ENCODE peak calls at places on chromosomes 13 and 19, in six cellular contexts. Y is DND-41, Z is right lobe of liver, V is adrenal gland, M is IMR-90, H is psoas muscle. A is an unnamed sample. For H3K27me3, the result is how much of the 10 kb centered on the place peaks cover.

GRCh38 chr13:24865158-24865557 is 101.2 kb downstream of the RNF17 start:
- DNase-seq in Y (no peak), Z (no peak), V (no peak), M (peak), H (no peak), A (no peak)

GRCh38 chr19:38730731-38731589 is 13.3 kb downstream of the CAPN12 start:
- DNase-seq in Y (no peak), Z (peak), V (no peak), M (no peak), H (no peak), A (no peak)

GRCh38 chr13:28239374-28239773 is 101.0 kb downstream of the PAN3 start:
- DNase-seq in Y (no peak), Z (no peak), V (no peak), M (peak), H (no peak), A (no peak)

GRCh38 chr19:50843205-50843604 is 9.8 kb upstream of the KLK15 start:
- DNase-seq in Y (no peak), Z (no peak), V (no peak), M (no peak), H (no peak), A (no peak)

GRCh38 chr19:32373614-32374295 is 28.3 kb downstream of the ZNF507 start:
- DNase-seq in Y (no peak), Z (no peak), V (peak), M (peak), H (no peak), A (no peak)

GRCh38 chr13:113411216-113412023 is 41.9 kb downstream of the ADPRHL1 start:
- DNase-seq in Y (no peak), Z (no peak), V (no peak), M (peak), H (peak), A (peak)

GRCh38 chr13:101346942-101347728 is 69.2 kb downstream of the NALCN start:
- DNase-seq in Y (no peak), Z (no peak), V (no peak), M (peak), H (no peak), A (no peak)

GRCh38 chr19:18006895-18007604 is 920 bp upstream of the ARRDC2 start:
- DNase-seq in Y (peak), Z (peak), V (peak), M (peak), H (peak), A (peak)

GRCh38 chr19:49744946-49745381 is 18.1 kb downstream of the TSKS start:
- DNase-seq in Y (no peak), Z (no peak), V (no peak), M (no peak), H (no peak), A (no peak)

GRCh38 chr19:7772752-7773291 is 9.8 kb downstream of the CLEC4M start:
- DNase-seq in Y (no peak), Z (no peak), V (no peak), M (no peak), H (no peak), A (no peak)
- H3K27me3 ChIP-seq in Y (under half), Z (under half), V (under half), M (under half), H (under half), A (under half)

DNA sequence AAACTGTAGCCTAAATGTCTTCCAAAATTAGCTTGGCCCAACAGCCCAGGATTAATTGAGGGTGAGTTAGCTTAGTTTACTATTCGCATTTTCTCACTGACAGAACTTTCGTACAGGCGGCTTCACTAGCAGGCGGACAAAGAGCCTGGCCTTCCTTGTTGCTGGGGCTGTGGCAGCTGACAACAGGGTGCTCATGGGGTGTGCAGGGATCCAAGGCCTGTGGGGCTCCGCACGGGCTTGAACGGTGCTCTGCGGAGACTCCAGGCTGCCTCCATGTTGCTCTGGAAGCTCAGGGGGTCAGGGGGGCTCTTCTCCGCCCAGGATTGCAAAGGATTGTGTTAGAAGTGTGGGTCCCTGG is 36.3 kb upstream of the DPRX start:
- DNase-seq in Y (no peak), Z (no peak), V (no peak), M (no peak), H (no peak), A (no peak)
- H3K4me3 ChIP-seq in Y (no peak), Z (no peak), V (no peak), M (no peak), H (no peak), A (no peak)

GRCh38 chr19:12140545-12141404 is 625 bp upstream of the ZNF20 start:
- DNase-seq in Y (peak), Z (peak), V (peak), M (peak), H (peak), A (peak)
- H3K27ac ChIP-seq in Y (peak), Z (no peak), V (peak), M (no peak), H (peak), A (peak)

GRCh38 chr13:110807546-110807945 is 94.0 kb downstream of the ING1 start:
- DNase-seq in Y (no peak), Z (no peak), V (no peak), M (no peak), H (no peak), A (no peak)

GRCh38 chr13:110811751-110812110 is 98.2 kb downstream of the ING1 start:
- DNase-seq in Y (no peak), Z (no peak), V (no peak), M (no peak), H (no peak), A (no peak)

GRCh38 chr13:110809871-110810486 is 96.5 kb downstream of the ING1 start:
- DNase-seq in Y (no peak), Z (no peak), V (no peak), M (no peak), H (no peak), A (no peak)

GRCh38 chr13:110811008-110811720 is 97.7 kb downstream of the ING1 start:
- DNase-seq in Y (no peak), Z (no peak), V (no peak), M (no peak), H (no peak), A (no peak)

DNA sequence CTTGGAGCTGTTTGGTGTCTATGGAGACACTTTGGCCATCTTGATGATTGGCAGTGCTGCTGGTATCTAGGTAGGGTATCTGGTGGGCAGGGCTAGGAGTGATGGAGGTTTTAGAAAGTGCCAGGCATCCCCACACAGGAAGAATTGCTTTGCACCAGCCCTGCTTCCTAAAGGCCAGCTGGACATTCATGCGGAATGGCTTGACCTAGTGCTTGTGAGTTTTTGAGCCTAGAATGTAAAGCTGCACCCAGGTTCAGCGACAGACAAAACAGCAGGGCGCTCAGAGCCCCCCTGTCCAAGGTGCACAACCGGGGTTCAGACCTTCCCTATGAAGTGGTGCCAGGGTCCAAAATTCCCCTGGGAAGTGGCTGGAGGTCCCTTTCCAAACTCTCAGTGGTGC is 93.1 kb downstream of the ING1 start:
- DNase-seq in Y (no peak), Z (no peak), V (no peak), M (no peak), H (no peak), A (no peak)
- H3K27me3 ChIP-seq in Y (under half), Z (under half), V (under half), M (under half), H (under half), A (under half)

GRCh38 chr19:55287361-55288079 is 3.7 kb downstream of the BRSK1 start:
- DNase-seq in Y (no peak), Z (no peak), V (no peak), M (no peak), H (no peak), A (no peak)

GRCh38 chr19:55284405-55285058 is 735 bp downstream of the BRSK1 start:
- DNase-seq in Y (no peak), Z (no peak), V (no peak), M (no peak), H (no peak), A (no peak)

GRCh38 chr19:55289117-55289796 is 5.5 kb downstream of the BRSK1 start:
- DNase-seq in Y (no peak), Z (no peak), V (no peak), M (no peak), H (no peak), A (no peak)

GRCh38 chr19:55283548-55284393 is at the start of gene BRSK1:
- DNase-seq in Y (peak), Z (no peak), V (peak), M (peak), H (peak), A (no peak)

GRCh38 chr19:55285225-55285890 is 1.6 kb downstream of the BRSK1 start:
- DNase-seq in Y (no peak), Z (no peak), V (no peak), M (no peak), H (no peak), A (no peak)
- H3K4me3 ChIP-seq in Y (no peak), Z (no peak), V (no peak), M (peak), H (no peak), A (no peak)

GRCh38 chr19:41369769-41370168 is 5.8 kb upstream of the B9D2 start:
- DNase-seq in Y (no peak), Z (no peak), V (no peak), M (no peak), H (no peak), A (no peak)

GRCh38 chr19:41364546-41365391 is 820 bp upstream of the B9D2 start:
- DNase-seq in Y (no peak), Z (no peak), V (no peak), M (peak), H (no peak), A (no peak)

GRCh38 chr19:41366089-41366488 is 2.1 kb upstream of the B9D2 start:
- DNase-seq in Y (no peak), Z (no peak), V (no peak), M (no peak), H (no peak), A (no peak)

GRCh38 chr19:41371541-41371940 is 4.8 kb upstream of the TMEM91 start:
- DNase-seq in Y (no peak), Z (no peak), V (no peak), M (no peak), H (no peak), A (no peak)

GRCh38 chr19:41367848-41368301 is 3.9 kb upstream of the B9D2 start:
- DNase-seq in Y (no peak), Z (no peak), V (peak), M (peak), H (no peak), A (no peak)
- H3K27ac ChIP-seq in Y (no peak), Z (peak), V (peak), M (peak), H (no peak), A (peak)

GRCh38 chr13:112215871-112216270 is 148.9 kb downstream of the SOX1 start:
- DNase-seq in Y (no peak), Z (no peak), V (no peak), M (no peak), H (no peak), A (no peak)
- H3K27me3 ChIP-seq in Y (under half), Z (under half), V (under half), M (under half), H (under half), A (under half)

GRCh38 chr19:35843676-35844481 is 8.4 kb downstream of the NPHS1 start:
- DNase-seq in Y (no peak), Z (peak), V (no peak), M (no peak), H (no peak), A (no peak)
- H3K4me3 ChIP-seq in Y (no peak), Z (no peak), V (no peak), M (no peak), H (no peak), A (no peak)

A was measured in spleen.